ENCODE peak calls at places on chromosomes 12 and 14, in six cellular contexts. C is stomach; Q is CD8-positive, alpha-beta memory T cell; D is Karpas-422; K is left ventricle myocardium inferior; U is heart right ventricle. V is an unnamed sample. For H3K36me3, the result is how much of the 10 kb centered on the place peaks cover.

GRCh38 chr14:96568646-96569045 is 66.5 kb downstream of the PAPOLA start:
- DNase-seq in C (no peak), Q (no peak), D (no peak), K (no peak), U (no peak), V (no peak)

GRCh38 chr14:80845877-80846276 is 95.7 kb downstream of the CEP128 start:
- DNase-seq in C (no peak), Q (no peak), D (no peak), K (no peak), U (no peak), V (no peak)

GRCh38 chr12:18375583-18375982 is 114.3 kb downstream of the PIK3C2G start:
- DNase-seq in C (no peak), Q (no peak), D (no peak), K (no peak), U (no peak), V (no peak)

GRCh38 chr14:101355284-101355683 is 206.0 kb upstream of the DIO3 start:
- DNase-seq in C (peak), Q (no peak), D (no peak), K (no peak), U (no peak), V (no peak)

GRCh38 chr12:82818276-82819035 is 131.8 kb downstream of the TMTC2 start:
- DNase-seq in C (no peak), Q (no peak), D (no peak), K (no peak), U (no peak), V (no peak)

GRCh38 chr14:105861985-105862465 is 335.6 kb downstream of the TMEM121 start:
- DNase-seq in C (peak), Q (peak), D (peak), K (peak), U (no peak), V (peak)

GRCh38 chr12:131113562-131113961 is 159.9 kb downstream of the ADGRD1 start:
- DNase-seq in C (no peak), Q (no peak), D (no peak), K (no peak), U (no peak), V (no peak)

GRCh38 chr14:104665663-104666522 is 23.5 kb upstream of the INF2 start:
- DNase-seq in C (peak), Q (peak), D (peak), K (peak), U (no peak), V (peak)

GRCh38 chr14:105333613-105334364 is 19.2 kb downstream of the PACS2 start:
- DNase-seq in C (no peak), Q (no peak), D (no peak), K (no peak), U (no peak), V (no peak)

GRCh38 chr14:104660597-104660996 is 28.8 kb upstream of the INF2 start:
- DNase-seq in C (no peak), Q (no peak), D (peak), K (no peak), U (no peak), V (no peak)

GRCh38 chr12:123150804-123151678 is at the start of gene PITPNM2:
- DNase-seq in C (peak), Q (peak), D (peak), K (peak), U (peak), V (peak)

GRCh38 chr14:99809864-99810854 is 16.9 kb downstream of the EML1 start:
- DNase-seq in C (peak), Q (no peak), D (no peak), K (peak), U (no peak), V (no peak)

GRCh38 chr14:89842852-89843251 is 111.7 kb downstream of the EFCAB11 start:
- DNase-seq in C (no peak), Q (no peak), D (no peak), K (no peak), U (no peak), V (no peak)

GRCh38 chr14:95664046-95664445 is 22.2 kb upstream of the TCL1B start:
- DNase-seq in C (peak), Q (no peak), D (no peak), K (no peak), U (no peak), V (no peak)

GRCh38 chr12:57230381-57231155 is 1.1 kb downstream of the SHMT2 start:
- DNase-seq in C (no peak), Q (no peak), D (no peak), K (peak), U (no peak), V (no peak)

GRCh38 chr12:34400423-34400881 is 378.2 kb downstream of the ALG10 start:
- DNase-seq in C (peak), Q (no peak), D (no peak), K (peak), U (no peak), V (no peak)

GRCh38 chr14:67665886-67666285 is 8.5 kb downstream of the VTI1B start:
- DNase-seq in C (no peak), Q (no peak), D (no peak), K (no peak), U (no peak), V (no peak)

GRCh38 chr14:37429618-37430017 is 165.4 kb downstream of the FOXA1 start:
- DNase-seq in C (no peak), Q (no peak), D (no peak), K (no peak), U (no peak), V (no peak)

GRCh38 chr14:26175659-26176058 is 422.2 kb downstream of the NOVA1 start:
- DNase-seq in C (no peak), Q (no peak), D (no peak), K (no peak), U (no peak), V (no peak)

GRCh38 chr12:110937104-110937641 is 16.8 kb upstream of the MYL2 start:
- DNase-seq in C (peak), Q (peak), D (peak), K (peak), U (no peak), V (no peak)

GRCh38 chr12:49626169-49626835 is 2.9 kb downstream of the PRPF40B start:
- DNase-seq in C (no peak), Q (no peak), D (no peak), K (no peak), U (no peak), V (peak)

GRCh38 chr12:1915082-1915968 is 3.1 kb downstream of the CACNA2D4 start:
- DNase-seq in C (peak), Q (peak), D (no peak), K (no peak), U (no peak), V (peak)

GRCh38 chr12:6434205-6435180 is 10.3 kb upstream of the CD27 start:
- DNase-seq in C (no peak), Q (no peak), D (peak), K (no peak), U (no peak), V (peak)

GRCh38 chr12:106434521-106434920 is 77.0 kb downstream of the POLR3B start:
- DNase-seq in C (no peak), Q (no peak), D (peak), K (no peak), U (no peak), V (no peak)

GRCh38 chr12:60148831-60149230 is 553.0 kb downstream of the SLC16A7 start:
- DNase-seq in C (no peak), Q (no peak), D (no peak), K (no peak), U (no peak), V (no peak)

GRCh38 chr12:120215357-120215735 is 14.4 kb upstream of the RPLP0 start:
- DNase-seq in C (no peak), Q (no peak), D (no peak), K (no peak), U (no peak), V (no peak)

GRCh38 chr12:120215766-120216735 is 15.1 kb upstream of the RPLP0 start:
- DNase-seq in C (no peak), Q (no peak), D (no peak), K (no peak), U (no peak), V (no peak)

GRCh38 chr12:120218680-120219606 is 18.0 kb upstream of the RPLP0 start:
- DNase-seq in C (no peak), Q (no peak), D (no peak), K (no peak), U (no peak), V (no peak)

GRCh38 chr12:120214626-120215356 is 13.9 kb upstream of the RPLP0 start:
- DNase-seq in C (no peak), Q (no peak), D (no peak), K (no peak), U (no peak), V (no peak)

GRCh38 chr12:120216742-120217595 is 16.1 kb upstream of the RPLP0 start:
- DNase-seq in C (no peak), Q (no peak), D (no peak), K (no peak), U (no peak), V (no peak)
- H3K27ac ChIP-seq in C (no peak), Q (no peak), D (no peak), K (no peak), U (no peak), V (no peak)

DNA sequence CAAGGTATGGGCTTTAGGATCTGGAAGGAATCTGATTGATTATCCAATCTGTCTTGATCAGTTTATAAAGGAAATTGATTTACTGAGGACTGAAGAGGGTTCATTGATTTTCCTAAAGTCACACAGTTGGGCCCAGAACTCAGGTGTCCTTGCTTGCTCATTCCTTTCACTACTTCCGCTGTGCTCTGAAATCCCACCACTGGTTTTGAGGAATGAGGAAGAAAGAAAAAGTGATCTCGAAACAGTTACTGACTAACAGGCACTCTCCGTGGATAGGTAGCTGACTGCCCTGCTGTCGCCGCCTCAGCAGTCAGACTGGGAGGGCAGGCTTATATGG is at the start of gene FITM1:
- DNase-seq in C (no peak), Q (no peak), D (no peak), K (no peak), U (no peak), V (no peak)
- H3K4me3 ChIP-seq in C (no peak), Q (no peak), D (no peak), K (peak), U (peak), V (no peak)

GRCh38 chr14:55625481-55625880 is 45.5 kb downstream of the KTN1 start:
- DNase-seq in C (no peak), Q (no peak), D (no peak), K (no peak), U (no peak), V (no peak)

GRCh38 chr14:55620277-55620676 is 40.3 kb downstream of the KTN1 start:
- DNase-seq in C (no peak), Q (no peak), D (no peak), K (no peak), U (no peak), V (no peak)

GRCh38 chr14:55628426-55628825 is 48.4 kb downstream of the KTN1 start:
- DNase-seq in C (no peak), Q (no peak), D (no peak), K (no peak), U (no peak), V (no peak)

GRCh38 chr14:55624913-55625312 is 44.9 kb downstream of the KTN1 start:
- DNase-seq in C (no peak), Q (no peak), D (no peak), K (no peak), U (no peak), V (no peak)

DNA sequence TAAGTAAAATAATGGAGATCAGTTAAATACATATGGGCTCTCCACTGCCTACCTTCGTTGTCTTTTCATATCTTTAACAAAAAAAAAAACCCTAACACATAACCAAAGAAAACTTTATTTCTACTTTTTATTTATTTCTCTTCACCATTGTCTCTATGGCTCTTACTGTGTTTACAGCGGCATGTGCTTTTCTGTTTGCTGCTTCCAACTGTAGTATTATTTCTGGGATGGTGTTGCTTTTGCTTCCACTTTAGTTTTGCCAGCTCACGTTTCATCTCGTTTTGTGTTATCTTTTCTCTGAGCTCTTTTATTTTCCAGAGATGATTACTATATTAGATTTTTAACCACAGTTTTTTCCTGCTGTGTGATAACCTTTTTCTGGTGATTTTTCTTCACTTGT is 46.1 kb downstream of the KTN1 start:
- DNase-seq in C (no peak), Q (no peak), D (no peak), K (no peak), U (no peak), V (no peak)
- H3K36me3 ChIP-seq in C (half or more), Q (under half), D (half or more), K (half or more), U (under half), V (under half)

GRCh38 chr12:93005928-93006654 is 77.0 kb upstream of the EEA1 start:
- DNase-seq in C (no peak), Q (no peak), D (no peak), K (no peak), U (no peak), V (no peak)

GRCh38 chr12:93001407-93001806 is 72.3 kb upstream of the EEA1 start:
- DNase-seq in C (no peak), Q (no peak), D (no peak), K (no peak), U (no peak), V (no peak)

GRCh38 chr12:93000026-93000425 is 70.9 kb upstream of the EEA1 start:
- DNase-seq in C (no peak), Q (no peak), D (no peak), K (no peak), U (no peak), V (no peak)

GRCh38 chr12:93003540-93004239 is 74.6 kb upstream of the EEA1 start:
- DNase-seq in C (no peak), Q (no peak), D (no peak), K (no peak), U (no peak), V (no peak)

DNA sequence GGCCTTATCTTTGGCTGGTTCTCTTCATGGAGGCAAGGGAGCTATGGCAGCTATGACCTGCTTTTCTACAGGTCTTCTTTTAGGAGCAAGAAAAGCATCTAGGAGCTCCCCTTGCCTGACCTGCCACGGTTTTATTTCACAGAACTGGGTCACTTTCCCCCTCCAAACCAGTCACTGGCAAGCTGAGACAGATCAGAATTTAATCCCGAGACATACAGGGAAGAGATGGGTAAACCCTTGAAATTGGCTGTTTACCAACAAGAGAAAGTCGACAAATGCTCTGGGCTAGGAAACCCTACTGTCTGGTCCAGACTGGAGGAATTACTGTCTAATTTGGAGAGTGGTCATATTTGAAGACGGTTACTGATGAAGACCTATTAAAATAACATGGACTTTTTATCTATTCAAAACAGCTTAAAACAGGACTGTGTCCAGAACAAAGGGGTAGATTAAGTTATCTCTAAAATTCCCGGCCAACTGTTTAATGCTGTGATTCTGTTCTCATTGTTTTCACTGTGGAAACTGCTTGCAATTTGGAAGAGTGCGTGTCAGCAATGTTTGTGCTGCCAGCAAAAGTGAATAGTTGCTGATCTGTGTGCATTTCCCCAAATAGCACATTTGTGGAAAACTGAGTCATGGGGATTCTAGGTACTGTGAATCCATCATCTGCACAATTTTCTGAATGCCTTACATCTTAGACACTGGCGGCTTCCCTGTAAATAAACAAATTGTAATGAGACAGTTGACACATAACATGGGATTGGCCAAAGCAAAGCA is 73.4 kb upstream of the EEA1 start:
- DNase-seq in C (no peak), Q (no peak), D (no peak), K (no peak), U (peak), V (no peak)
- H3K27ac ChIP-seq in C (peak), Q (no peak), D (no peak), K (peak), U (no peak), V (no peak)

DNA sequence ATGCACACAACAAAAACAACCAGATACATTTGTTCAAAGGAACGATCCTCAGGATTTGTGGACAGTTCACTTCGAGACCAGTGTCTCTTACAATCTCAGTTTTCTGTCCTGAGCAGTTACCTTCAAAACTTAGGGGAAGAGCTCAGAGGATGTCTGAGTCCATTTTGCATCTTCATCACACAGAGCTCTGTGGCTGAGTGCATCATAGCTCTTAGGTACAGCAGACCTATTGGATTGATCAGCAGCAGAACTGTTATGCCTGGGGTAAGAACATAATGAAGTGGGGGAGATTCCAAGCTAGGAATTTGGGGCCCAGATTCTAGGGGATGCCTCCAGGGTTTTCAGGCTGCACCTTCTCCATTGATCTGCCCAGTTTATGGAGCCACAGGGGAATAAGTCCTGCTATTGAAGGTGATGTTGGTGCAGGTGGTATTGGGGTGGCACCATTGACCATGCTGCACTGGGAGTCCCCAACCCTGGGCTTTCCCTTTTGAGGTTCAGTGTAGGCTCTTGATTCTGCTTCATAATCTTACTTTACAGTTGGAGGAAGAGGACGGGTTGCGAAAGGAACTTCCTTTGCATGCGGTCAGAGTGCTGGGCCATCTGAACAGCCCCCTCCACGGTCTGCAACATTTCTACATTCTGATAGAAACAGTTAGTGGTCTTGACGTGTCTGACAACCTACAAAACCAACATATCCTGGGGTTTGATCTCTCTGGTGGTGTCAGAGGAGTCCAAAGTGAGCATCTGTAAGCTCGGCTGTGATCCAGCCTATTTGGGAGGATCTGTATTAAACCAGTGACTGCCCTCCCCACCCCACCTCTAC is 112.8 kb downstream of the CHST11 start:
- DNase-seq in C (peak), Q (peak), D (peak), K (no peak), U (peak), V (peak)
- H3K4me3 ChIP-seq in C (no peak), Q (no peak), D (no peak), K (no peak), U (no peak), V (peak)

GRCh38 chr12:52542157-52542556 is 10.8 kb downstream of the KRT71 start:
- DNase-seq in C (no peak), Q (no peak), D (no peak), K (no peak), U (no peak), V (no peak)

GRCh38 chr12:52540531-52540930 is 12.4 kb downstream of the KRT71 start:
- DNase-seq in C (no peak), Q (no peak), D (no peak), K (no peak), U (no peak), V (no peak)

GRCh38 chr12:52543985-52544888 is 8.7 kb downstream of the KRT71 start:
- DNase-seq in C (no peak), Q (no peak), D (no peak), K (no peak), U (peak), V (no peak)

GRCh38 chr12:52541709-52542108 is 11.2 kb downstream of the KRT71 start:
- DNase-seq in C (no peak), Q (no peak), D (no peak), K (no peak), U (no peak), V (no peak)

DNA sequence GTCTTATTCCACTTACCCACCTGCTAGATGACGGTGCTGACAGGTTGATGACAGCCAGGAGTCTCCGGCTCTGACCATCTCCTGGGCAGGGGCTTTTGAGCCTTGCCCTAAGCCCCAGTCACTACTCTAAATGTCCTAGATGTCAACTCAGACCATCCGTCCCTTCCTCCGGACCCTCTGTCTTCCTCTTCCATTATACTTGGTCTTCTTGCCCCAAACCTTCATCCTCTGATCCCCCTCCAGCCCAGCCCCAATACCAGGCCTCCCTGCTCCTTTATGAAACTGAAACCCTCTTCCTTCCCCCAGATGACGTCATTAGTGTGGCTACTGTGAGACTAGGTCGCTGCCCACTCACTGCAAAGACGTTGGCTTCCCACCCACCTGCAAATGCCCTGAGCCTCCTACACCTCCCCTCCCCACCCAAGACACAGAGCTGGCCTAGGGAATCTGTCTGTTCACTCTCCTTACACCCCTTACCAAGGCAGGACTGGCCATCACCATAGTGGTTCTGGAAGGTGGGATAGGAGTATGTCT is 10.1 kb downstream of the KRT71 start:
- DNase-seq in C (no peak), Q (no peak), D (no peak), K (no peak), U (no peak), V (no peak)
- H3K36me3 ChIP-seq in C (under half), Q (under half), D (under half), K (under half), U (under half), V (under half)

GRCh38 chr14:103336191-103336590 is 2.2 kb downstream of the EIF5 start:
- DNase-seq in C (no peak), Q (no peak), D (no peak), K (no peak), U (no peak), V (no peak)
- H3K27ac ChIP-seq in C (peak), Q (no peak), D (no peak), K (peak), U (no peak), V (peak)

GRCh38 chr12:89710873-89711179 is 2.2 kb upstream of the ATP2B1 start:
- DNase-seq in C (no peak), Q (no peak), D (no peak), K (no peak), U (no peak), V (peak)
- H3K4me3 ChIP-seq in C (peak), Q (no peak), D (no peak), K (peak), U (peak), V (no peak)

V was measured in CD4-positive, alpha-beta memory T cell.